ENCODE peak calls at places on chromosomes 2 and 18, in ten cellular contexts. N is K562; Y is activated CD4-positive, CD25-positive, alpha-beta regulatory T cell treated with anti-CD3 and anti-CD28 coated beads, Interleukin-2, amount 50 U/mL, for 72 hours; Z is CD8-positive, alpha-beta memory T cell; B is fibroblast of lung; C is cardiac muscle cell; Q is COLO829; W is Calu3; E is posterior cingulate gyrus; F is AG08396. L is an unnamed sample.

GRCh38 chr2:234722176-234722575 is 225.3 kb upstream of the ARL4C start:
- DNase-seq in N (no peak), Y (no peak), Z (no peak), B (no peak), C (peak; percentile 51), Q (no peak), W (no peak), E (no peak), F (no peak), L (no peak)

GRCh38 chr2:403682-404081 is 115.8 kb upstream of the ALKAL2 start:
- DNase-seq in N (no peak), Y (no peak), Z (no peak), B (no peak), C (no peak), Q (no peak), W (no peak), E (no peak), F (no peak), L (no peak)

GRCh38 chr18:68436485-68436884 is 278.4 kb downstream of the TMX3 start:
- DNase-seq in N (no peak), Y (no peak), Z (no peak), B (peak; percentile 35), C (peak; percentile 75), Q (peak; percentile 29), W (no peak), E (no peak), F (no peak), L (no peak)

GRCh38 chr2:131049150-131049718 is 44.0 kb downstream of the FAM168B start:
- DNase-seq in N (no peak), Y (no peak), Z (no peak), B (no peak), C (no peak), Q (no peak), W (no peak), E (no peak), F (no peak), L (no peak)

GRCh38 chr2:99389946-99390345 is 52.8 kb downstream of the EIF5B start:
- DNase-seq in N (no peak), Y (no peak), Z (no peak), B (no peak), C (no peak), Q (no peak), W (no peak), E (no peak), F (no peak), L (no peak)

GRCh38 chr18:10234912-10235439 is 219.5 kb upstream of the APCDD1 start:
- DNase-seq in N (no peak), Y (no peak), Z (no peak), B (peak; percentile 94), C (peak; percentile 91), Q (no peak), W (no peak), E (no peak), F (peak; percentile 61), L (no peak)

GRCh38 chr2:101806123-101806522 is 108.6 kb downstream of the MAP4K4 start:
- DNase-seq in N (no peak), Y (no peak), Z (no peak), B (no peak), C (peak; percentile 81), Q (peak; percentile 93), W (peak; percentile 31), E (no peak), F (no peak), L (no peak)

GRCh38 chr18:60099709-60100108 is 199.9 kb downstream of the PMAIP1 start:
- DNase-seq in N (no peak), Y (no peak), Z (no peak), B (no peak), C (no peak), Q (no peak), W (no peak), E (no peak), F (no peak), L (no peak)

GRCh38 chr2:43636616-43637015 is 444 bp upstream of the PLEKHH2 start:
- DNase-seq in N (no peak), Y (no peak), Z (no peak), B (no peak), C (no peak), Q (no peak), W (peak; percentile 5), E (no peak), F (no peak), L (no peak)

GRCh38 chr2:205731521-205731965 is 49.2 kb downstream of the NRP2 start:
- DNase-seq in N (no peak), Y (no peak), Z (no peak), B (peak; percentile 86), C (peak; percentile 98), Q (no peak), W (no peak), E (no peak), F (peak; percentile 36), L (no peak)

GRCh38 chr18:49013961-49014604 is 63.3 kb upstream of the SMAD7 start:
- DNase-seq in N (no peak), Y (peak; percentile 16), Z (no peak), B (no peak), C (no peak), Q (no peak), W (no peak), E (no peak), F (no peak), L (peak; percentile 83)

GRCh38 chr2:12213222-12213621 is 466.8 kb downstream of the LPIN1 start:
- DNase-seq in N (no peak), Y (no peak), Z (no peak), B (no peak), C (no peak), Q (no peak), W (no peak), E (no peak), F (no peak), L (no peak)

GRCh38 chr2:66702251-66702745 is 267.4 kb downstream of the MEIS1 start:
- DNase-seq in N (no peak), Y (no peak), Z (no peak), B (no peak), C (peak; percentile 5), Q (no peak), W (no peak), E (no peak), F (no peak), L (no peak)

GRCh38 chr18:3966246-3966984 is 488.7 kb downstream of the DLGAP1 start:
- DNase-seq in N (no peak), Y (no peak), Z (no peak), B (no peak), C (no peak), Q (no peak), W (no peak), E (no peak), F (no peak), L (no peak)

GRCh38 chr2:197575987-197576386 is 60.1 kb downstream of the MOB4 start:
- DNase-seq in N (no peak), Y (no peak), Z (no peak), B (peak; percentile 2), C (peak; percentile 77), Q (no peak), W (no peak), E (no peak), F (no peak), L (no peak)

GRCh38 chr2:168545439-168546082 is 89.5 kb downstream of the CERS6 start:
- DNase-seq in N (no peak), Y (no peak), Z (no peak), B (peak; percentile 88), C (peak; percentile 89), Q (no peak), W (peak; percentile 62), E (no peak), F (peak; percentile 55), L (no peak)

GRCh38 chr18:11849845-11850747 is 1.1 kb upstream of the CHMP1B start:
- DNase-seq in N (peak; percentile 42), Y (peak; percentile 41), Z (peak; percentile 58), B (peak; percentile 95), C (peak; percentile 96), Q (peak; percentile 15), W (peak; percentile 79), E (peak; percentile 55), F (peak; percentile 80), L (no peak)

GRCh38 chr2:234754126-234754525 is 197.7 kb upstream of the SH3BP4 start:
- DNase-seq in N (no peak), Y (no peak), Z (no peak), B (no peak), C (no peak), Q (no peak), W (no peak), E (no peak), F (no peak), L (no peak)

L was measured in chondrocyte.